ENCODE peak calls at places on chromosomes 16 and 17, in ten cellular contexts. I is GF-D8; Z is glomerular endothelial cell; U is NCI-H2107; V is endothelial cell; S is psoas muscle; P is progenitor cell of endocrine pancreas; N is A172; K is hepatic stellate cell; W is stimulated activated CD4-positive, alpha-beta T cell treated with anti-CD3 and anti-CD28 coated beads, Interleukin-15, amount 100 ng/mL, for 48 hours. J is an unnamed sample.
A peak's percentile ranks its signal among the peaks of the same experiment; 100 is the strongest.

GRCh38 chr16:78566397-78567073 is 467.1 kb downstream of the WWOX start:
- DNase-seq in I (no peak), Z (no peak), U (no peak), V (no peak), S (no peak), P (no peak), N (no peak), K (no peak), W (no peak), J (no peak)

GRCh38 chr16:30028438-30029093 is 2.5 kb downstream of the TLCD3B start:
- DNase-seq in I (no peak), Z (no peak), U (no peak), V (peak; percentile 61), S (no peak), P (peak; percentile 64), N (peak; percentile 13), K (no peak), W (no peak), J (no peak)

GRCh38 chr16:6573577-6573976 is 759.1 kb upstream of the RBFOX1 start:
- DNase-seq in I (no peak), Z (no peak), U (no peak), V (peak; percentile 69), S (no peak), P (peak; percentile 30), N (no peak), K (no peak), W (no peak), J (no peak)

GRCh38 chr17:60157487-60158040 is 7.8 kb downstream of the CA4 start:
- DNase-seq in I (no peak), Z (no peak), U (no peak), V (no peak), S (no peak), P (no peak), N (no peak), K (no peak), W (no peak), J (no peak)

GRCh38 chr16:1832831-1833454 is 5.9 kb downstream of the FAHD1 start:
- DNase-seq in I (no peak), Z (no peak), U (no peak), V (no peak), S (no peak), P (no peak), N (no peak), K (no peak), W (no peak), J (no peak)

GRCh38 chr16:63592852-63593251 is 1529.0 kb downstream of the CDH11 start:
- DNase-seq in I (no peak), Z (no peak), U (no peak), V (no peak), S (no peak), P (no peak), N (no peak), K (no peak), W (no peak), J (no peak)

GRCh38 chr16:85673529-85674417 is 15.0 kb downstream of the GINS2 start:
- DNase-seq in I (no peak), Z (no peak), U (no peak), V (no peak), S (no peak), P (no peak), N (no peak), K (peak; percentile 29), W (no peak), J (no peak)

GRCh38 chr17:51627776-51628175 is 367.4 kb downstream of the UTP18 start:
- DNase-seq in I (no peak), Z (no peak), U (no peak), V (no peak), S (no peak), P (no peak), N (no peak), K (no peak), W (no peak), J (no peak)

GRCh38 chr16:11913425-11914079 is 2.2 kb downstream of the GSPT1 start:
- DNase-seq in I (no peak), Z (no peak), U (no peak), V (no peak), S (no peak), P (no peak), N (peak; percentile 54), K (no peak), W (no peak), J (peak; percentile 80)

GRCh38 chr17:39605492-39606433 is 2.0 kb downstream of the NEUROD2 start:
- DNase-seq in I (no peak), Z (no peak), U (no peak), V (no peak), S (no peak), P (no peak), N (no peak), K (no peak), W (no peak), J (no peak)

GRCh38 chr17:16423226-16423872 is 8.0 kb downstream of the TRPV2 start:
- DNase-seq in I (no peak), Z (no peak), U (no peak), V (no peak), S (no peak), P (no peak), N (no peak), K (no peak), W (no peak), J (no peak)

GRCh38 chr17:61221181-61221580 is 178.5 kb upstream of the TBX2 start:
- DNase-seq in I (peak; percentile 19), Z (no peak), U (no peak), V (no peak), S (no peak), P (no peak), N (no peak), K (no peak), W (no peak), J (no peak)

GRCh38 chr16:1761751-1762150 is 9.6 kb downstream of the NME3 start:
- DNase-seq in I (no peak), Z (no peak), U (no peak), V (no peak), S (no peak), P (no peak), N (no peak), K (no peak), W (no peak), J (no peak)

GRCh38 chr16:78684655-78685400 is 585.4 kb downstream of the WWOX start:
- DNase-seq in I (no peak), Z (no peak), U (no peak), V (no peak), S (peak; percentile 52), P (no peak), N (no peak), K (peak; percentile 30), W (no peak), J (no peak)

GRCh38 chr16:56643080-56643778 is 4.8 kb downstream of the MT1A start:
- DNase-seq in I (no peak), Z (no peak), U (no peak), V (no peak), S (peak; percentile 80), P (no peak), N (no peak), K (peak; percentile 50), W (peak; percentile 59), J (peak; percentile 64)

GRCh38 chr17:42387663-42388380 is 420 bp downstream of the STAT3 start:
- DNase-seq in I (peak; percentile 79), Z (no peak), U (no peak), V (peak; percentile 38), S (peak; percentile 52), P (peak; percentile 21), N (peak; percentile 55), K (peak; percentile 40), W (peak; percentile 4), J (peak; percentile 29)

GRCh38 chr16:58639836-58640235 is 10.2 kb upstream of the CNOT1 start:
- DNase-seq in I (no peak), Z (no peak), U (no peak), V (no peak), S (no peak), P (no peak), N (no peak), K (no peak), W (no peak), J (no peak)

GRCh38 chr17:48181653-48182052 is 74.1 kb downstream of the SNX11 start:
- DNase-seq in I (no peak), Z (no peak), U (no peak), V (peak; percentile 38), S (no peak), P (no peak), N (peak; percentile 38), K (no peak), W (no peak), J (no peak)